ENCODE peak calls at places on chromosomes 12 and 14, in four cellular contexts. F, E, D and Q are unnamed samples.

GRCh38 chr12:69470189-69471094 is at the start of gene FRS2:
- ATAC-seq in E (peak), D (peak), F (peak), Q (peak)

GRCh38 chr14:55329999-55330710 is 58.9 kb downstream of the FBXO34 start:
- ATAC-seq in E (no peak), D (no peak), F (peak), Q (peak)

GRCh38 chr12:131981388-131981787 is 31.6 kb downstream of the EP400 start:
- ATAC-seq in F (no peak), E (no peak), D (no peak), Q (no peak)

GRCh38 chr14:98182385-98183055 is 1089.5 kb downstream of the BCL11B start:
- ATAC-seq in E (no peak), F (peak), D (no peak), Q (no peak)

GRCh38 chr12:96177013-96177412 is 17.2 kb upstream of the ELK3 start:
- ATAC-seq in D (no peak), F (peak), E (no peak), Q (peak)

GRCh38 chr12:110224379-110225304 is 56.4 kb upstream of the ATP2A2 start:
- ATAC-seq in D (peak), F (no peak), E (peak), Q (peak)

GRCh38 chr12:121678721-121679300 is 9.4 kb upstream of the MORN3 start:
- ATAC-seq in D (no peak), E (no peak), F (no peak), Q (no peak)

GRCh38 chr12:11732023-11732422 is 82.5 kb downstream of the ETV6 start:
- ATAC-seq in E (no peak), D (no peak), F (no peak), Q (no peak)

GRCh38 chr12:90958995-90959394 is 4.0 kb upstream of the CCER1 start:
- ATAC-seq in D (peak), F (no peak), E (no peak), Q (no peak)

GRCh38 chr12:6979021-6979420 is 8.3 kb downstream of the EMG1 start:
- ATAC-seq in F (no peak), E (peak), D (no peak), Q (peak)

GRCh38 chr12:88693837-88694445 is 113.7 kb upstream of the KITLG start:
- ATAC-seq in E (no peak), D (no peak), F (no peak), Q (peak)

GRCh38 chr14:32121948-32122347 is 44.8 kb downstream of the ARHGAP5 start:
- ATAC-seq in F (no peak), E (no peak), D (no peak), Q (no peak)